ENCODE peak calls at places on chromosomes 6 and 20, in six cellular contexts. E is fibroblast of pulmonary artery; F is left ventricle myocardium superior; S is neuronal stem cell; G is activated T-cell treated with anti-CD3 and anti-CD28 coated beads, Interleukin-2, amount 50 U/mL, for 4 hours; V is activated effector memory CD4-positive, alpha-beta T cell treated with Interleukin-2 at 50 U/mL for 16 hours. L is an unnamed sample.

GRCh38 chr6:137823826-137824501 is 43.1 kb upstream of the TNFAIP3 start:
- DNase-seq in E (peak; percentile 96), F (peak; percentile 76), S (no peak), G (peak; percentile 59), V (peak; percentile 61), L (no peak)

GRCh38 chr20:21526776-21527175 is 12.9 kb upstream of the NKX2-2 start:
- DNase-seq in E (no peak), F (no peak), S (no peak), G (no peak), V (no peak), L (no peak)

GRCh38 chr6:150925655-150925928 is 60.1 kb downstream of the MTHFD1L start:
- DNase-seq in E (peak; percentile 40), F (no peak), S (no peak), G (no peak), V (no peak), L (no peak)

GRCh38 chr20:21693322-21693721 is 12.1 kb upstream of the PAX1 start:
- DNase-seq in E (no peak), F (no peak), S (no peak), G (no peak), V (no peak), L (no peak)

GRCh38 chr6:14499804-14500203 is 382.2 kb downstream of the CD83 start:
- DNase-seq in E (peak; percentile 78), F (no peak), S (no peak), G (no peak), V (no peak), L (no peak)

GRCh38 chr20:40690836-40691565 is 2.0 kb upstream of the MAFB start:
- DNase-seq in E (no peak), F (no peak), S (no peak), G (no peak), V (no peak), L (no peak)

GRCh38 chr6:81743649-81744048 is 8.8 kb downstream of the TENT5A start:
- DNase-seq in E (no peak), F (no peak), S (no peak), G (no peak), V (no peak), L (no peak)

GRCh38 chr6:42709871-42710270 is 12.5 kb downstream of the PRPH2 start:
- DNase-seq in E (no peak), F (no peak), S (no peak), G (no peak), V (no peak), L (no peak)

GRCh38 chr20:48618631-48619030 is 209.2 kb downstream of the PREX1 start:
- DNase-seq in E (no peak), F (no peak), S (no peak), G (no peak), V (no peak), L (no peak)

GRCh38 chr20:4682682-4683081 is 39.0 kb upstream of the PRND start:
- DNase-seq in E (no peak), F (no peak), S (no peak), G (no peak), V (no peak), L (no peak)

GRCh38 chr6:25942561-25943147 is 12.2 kb upstream of the SLC17A2 start:
- DNase-seq in E (peak; percentile 74), F (no peak), S (peak; percentile 23), G (no peak), V (no peak), L (peak; percentile 4)

GRCh38 chr6:33962186-33962585 is 158.4 kb upstream of the MLN start:
- DNase-seq in E (no peak), F (no peak), S (no peak), G (no peak), V (no peak), L (no peak)

GRCh38 chr20:57266251-57267157 is at the start of gene BMP7:
- DNase-seq in E (no peak), F (peak; percentile 51), S (no peak), G (no peak), V (no peak), L (no peak)

GRCh38 chr6:69416739-69417138 is 380.1 kb downstream of the LMBRD1 start:
- DNase-seq in E (peak; percentile 15), F (no peak), S (no peak), G (no peak), V (no peak), L (no peak)

GRCh38 chr6:33118525-33119123 is 42.8 kb downstream of the HLA-DPB1 start:
- DNase-seq in E (peak; percentile 73), F (no peak), S (peak; percentile 52), G (no peak), V (no peak), L (no peak)

GRCh38 chr6:167244064-167244949 is 46.8 kb upstream of the UNC93A start:
- DNase-seq in E (no peak), F (no peak), S (no peak), G (no peak), V (no peak), L (no peak)

GRCh38 chr20:51345601-51346101 is 196.9 kb downstream of the NFATC2 start:
- DNase-seq in E (peak; percentile 54), F (no peak), S (no peak), G (no peak), V (no peak), L (no peak)

GRCh38 chr20:1940581-1940980 is 45.4 kb downstream of the SIRPA start:
- DNase-seq in E (no peak), F (no peak), S (no peak), G (no peak), V (no peak), L (no peak)

GRCh38 chr20:10076126-10077080 is 41.6 kb downstream of the ANKEF1 start:
- DNase-seq in E (peak; percentile 73), F (no peak), S (no peak), G (no peak), V (no peak), L (peak; percentile 91)

GRCh38 chr6:110415297-110415916 is at the start of gene DDO:
- DNase-seq in E (peak; percentile 34), F (peak; percentile 90), S (no peak), G (no peak), V (no peak), L (no peak)

GRCh38 chr6:326896-327537 is 34.7 kb downstream of the DUSP22 start:
- DNase-seq in E (no peak), F (no peak), S (no peak), G (no peak), V (no peak), L (no peak)

GRCh38 chr6:113960795-113961194 is 10.2 kb downstream of the HDAC2 start:
- DNase-seq in E (no peak), F (no peak), S (no peak), G (no peak), V (no peak), L (no peak)

GRCh38 chr6:74969591-74970267 is 236.1 kb downstream of the COL12A1 start:
- DNase-seq in E (peak; percentile 0), F (no peak), S (no peak), G (no peak), V (no peak), L (no peak)

L was measured in pulmonary artery endothelial cell.